ENCODE peak calls at places on chromosomes 11 and 22, in seven cellular contexts. One of them, this sample, is unnamed.

GRCh38 chr11:14520086-14520901 is at the start of gene PSMA1:
- DNase-seq in mucosa of gallbladder: peak
- DNase-seq in GM04504: peak
- DNase-seq in upper lobe of right lung: peak
- DNase-seq in endothelial cell: peak
- DNase-seq in GM03348: peak
- DNase-seq in GM10248: peak
- DNase-seq in this sample: peak

GRCh38 chr11:126115820-126116319 is 53.2 kb upstream of the CDON start:
- DNase-seq in mucosa of gallbladder: peak
- DNase-seq in GM04504: no peak
- DNase-seq in upper lobe of right lung: peak
- DNase-seq in endothelial cell: peak
- DNase-seq in GM03348: peak
- DNase-seq in GM10248: no peak
- DNase-seq in this sample: no peak

GRCh38 chr11:3073029-3073435 is 15.8 kb upstream of the CARS1 start:
- DNase-seq in mucosa of gallbladder: no peak
- DNase-seq in GM04504: no peak
- DNase-seq in upper lobe of right lung: no peak
- DNase-seq in endothelial cell: no peak
- DNase-seq in GM03348: peak
- DNase-seq in GM10248: no peak
- DNase-seq in this sample: no peak

GRCh38 chr22:50114221-50114981 is 24.6 kb downstream of the MOV10L1 start:
- DNase-seq in mucosa of gallbladder: peak
- DNase-seq in GM04504: peak
- DNase-seq in upper lobe of right lung: peak
- DNase-seq in endothelial cell: no peak
- DNase-seq in GM03348: peak
- DNase-seq in GM10248: peak
- DNase-seq in this sample: no peak

GRCh38 chr11:65041206-65042035 is at the start of gene SAC3D1:
- DNase-seq in mucosa of gallbladder: peak
- DNase-seq in GM04504: peak
- DNase-seq in upper lobe of right lung: peak
- DNase-seq in endothelial cell: no peak
- DNase-seq in GM03348: peak
- DNase-seq in GM10248: peak
- DNase-seq in this sample: no peak

GRCh38 chr11:91946397-91947090 is 278.1 kb upstream of the FAT3 start:
- DNase-seq in mucosa of gallbladder: no peak
- DNase-seq in GM04504: no peak
- DNase-seq in upper lobe of right lung: no peak
- DNase-seq in endothelial cell: no peak
- DNase-seq in GM03348: peak
- DNase-seq in GM10248: no peak
- DNase-seq in this sample: peak

GRCh38 chr22:45893516-45893915 is 83.4 kb downstream of the WNT7B start:
- DNase-seq in mucosa of gallbladder: no peak
- DNase-seq in GM04504: no peak
- DNase-seq in upper lobe of right lung: peak
- DNase-seq in endothelial cell: no peak
- DNase-seq in GM03348: no peak
- DNase-seq in GM10248: no peak
- DNase-seq in this sample: no peak

GRCh38 chr11:102946237-102946636 is 9.3 kb downstream of the MMP13 start:
- DNase-seq in mucosa of gallbladder: no peak
- DNase-seq in GM04504: no peak
- DNase-seq in upper lobe of right lung: no peak
- DNase-seq in endothelial cell: no peak
- DNase-seq in GM03348: no peak
- DNase-seq in GM10248: no peak
- DNase-seq in this sample: no peak

This sample was measured in hippocampal formation.